ENCODE peak calls at places on chromosomes 5 and 9, in nine cellular contexts. One of them, this sample, is unnamed.
A peak's percentile ranks its signal among the peaks of the same experiment; 100 is the strongest.

GRCh38 chr5:166340039-166340438 is 1951.4 kb upstream of the WWC1 start:
- DNase-seq in astrocyte of the spinal cord: no peak
- DNase-seq in neural crest cell: no peak
- DNase-seq in tibial nerve: no peak
- DNase-seq in mucosa of descending colon: no peak
- DNase-seq in foreskin fibroblast: no peak
- DNase-seq in B cell: no peak
- DNase-seq in heart left ventricle: no peak
- DNase-seq in HFF-Myc: no peak
- DNase-seq in this sample: no peak

GRCh38 chr9:97735070-97735600 is 38.0 kb upstream of the XPA start:
- DNase-seq in astrocyte of the spinal cord: no peak
- DNase-seq in neural crest cell: no peak
- DNase-seq in tibial nerve: no peak
- DNase-seq in mucosa of descending colon: no peak
- DNase-seq in foreskin fibroblast: no peak
- DNase-seq in B cell: no peak
- DNase-seq in heart left ventricle: no peak
- DNase-seq in HFF-Myc: no peak
- DNase-seq in this sample: no peak

GRCh38 chr5:138716456-138716924 is 36.7 kb upstream of the CTNNA1 start:
- DNase-seq in astrocyte of the spinal cord: peak; percentile 29
- DNase-seq in neural crest cell: no peak
- DNase-seq in tibial nerve: no peak
- DNase-seq in mucosa of descending colon: no peak
- DNase-seq in foreskin fibroblast: no peak
- DNase-seq in B cell: no peak
- DNase-seq in heart left ventricle: no peak
- DNase-seq in HFF-Myc: peak; percentile 4
- DNase-seq in this sample: peak; percentile 33

GRCh38 chr5:123505633-123506032 is 6.3 kb upstream of the CSNK1G3 start:
- DNase-seq in astrocyte of the spinal cord: no peak
- DNase-seq in neural crest cell: no peak
- DNase-seq in tibial nerve: no peak
- DNase-seq in mucosa of descending colon: peak; percentile 45
- DNase-seq in foreskin fibroblast: no peak
- DNase-seq in B cell: no peak
- DNase-seq in heart left ventricle: no peak
- DNase-seq in HFF-Myc: no peak
- DNase-seq in this sample: peak; percentile 35

GRCh38 chr9:129027685-129028191 is 393 bp downstream of the SH3GLB2 start:
- DNase-seq in astrocyte of the spinal cord: no peak
- DNase-seq in neural crest cell: no peak
- DNase-seq in tibial nerve: no peak
- DNase-seq in mucosa of descending colon: peak; percentile 64
- DNase-seq in foreskin fibroblast: no peak
- DNase-seq in B cell: peak; percentile 82
- DNase-seq in heart left ventricle: peak; percentile 27
- DNase-seq in HFF-Myc: no peak
- DNase-seq in this sample: no peak

GRCh38 chr9:21031091-21031817 is at the start of gene HACD4:
- DNase-seq in astrocyte of the spinal cord: peak; percentile 37
- DNase-seq in neural crest cell: peak; percentile 26
- DNase-seq in tibial nerve: peak; percentile 26
- DNase-seq in mucosa of descending colon: peak; percentile 58
- DNase-seq in foreskin fibroblast: peak; percentile 42
- DNase-seq in B cell: peak; percentile 66
- DNase-seq in heart left ventricle: peak; percentile 48
- DNase-seq in HFF-Myc: no peak
- DNase-seq in this sample: peak; percentile 61

GRCh38 chr5:176894298-176894697 is 4.8 kb downstream of the HK3 start:
- DNase-seq in astrocyte of the spinal cord: no peak
- DNase-seq in neural crest cell: no peak
- DNase-seq in tibial nerve: no peak
- DNase-seq in mucosa of descending colon: no peak
- DNase-seq in foreskin fibroblast: no peak
- DNase-seq in B cell: no peak
- DNase-seq in heart left ventricle: no peak
- DNase-seq in HFF-Myc: no peak
- DNase-seq in this sample: no peak

GRCh38 chr5:123805300-123805699 is 293.3 kb downstream of the CSNK1G3 start:
- DNase-seq in astrocyte of the spinal cord: no peak
- DNase-seq in neural crest cell: no peak
- DNase-seq in tibial nerve: no peak
- DNase-seq in mucosa of descending colon: no peak
- DNase-seq in foreskin fibroblast: no peak
- DNase-seq in B cell: no peak
- DNase-seq in heart left ventricle: no peak
- DNase-seq in HFF-Myc: no peak
- DNase-seq in this sample: no peak

GRCh38 chr5:112668016-112668415 is 69.7 kb upstream of the APC start:
- DNase-seq in astrocyte of the spinal cord: no peak
- DNase-seq in neural crest cell: no peak
- DNase-seq in tibial nerve: no peak
- DNase-seq in mucosa of descending colon: no peak
- DNase-seq in foreskin fibroblast: no peak
- DNase-seq in B cell: no peak
- DNase-seq in heart left ventricle: no peak
- DNase-seq in HFF-Myc: no peak
- DNase-seq in this sample: no peak

GRCh38 chr5:58235279-58235678 is 224.6 kb downstream of the PLK2 start:
- DNase-seq in astrocyte of the spinal cord: no peak
- DNase-seq in neural crest cell: no peak
- DNase-seq in tibial nerve: peak; percentile 22
- DNase-seq in mucosa of descending colon: no peak
- DNase-seq in foreskin fibroblast: peak; percentile 42
- DNase-seq in B cell: no peak
- DNase-seq in heart left ventricle: no peak
- DNase-seq in HFF-Myc: no peak
- DNase-seq in this sample: no peak

GRCh38 chr5:178766936-178767912 is 36.8 kb upstream of the ZNF354A start:
- DNase-seq in astrocyte of the spinal cord: no peak
- DNase-seq in neural crest cell: no peak
- DNase-seq in tibial nerve: no peak
- DNase-seq in mucosa of descending colon: no peak
- DNase-seq in foreskin fibroblast: no peak
- DNase-seq in B cell: no peak
- DNase-seq in heart left ventricle: no peak
- DNase-seq in HFF-Myc: no peak
- DNase-seq in this sample: peak; percentile 10
- TF ChIP-seq CTCF in astrocyte of the spinal cord: no peak
- TF ChIP-seq CTCF in neural crest cell: no peak
- TF ChIP-seq CTCF in tibial nerve: no peak
- TF ChIP-seq CTCF in mucosa of descending colon: no peak
- TF ChIP-seq CTCF in foreskin fibroblast: no peak
- TF ChIP-seq CTCF in B cell: no peak
- TF ChIP-seq CTCF in heart left ventricle: no peak
- TF ChIP-seq CTCF in HFF-Myc: no peak
- TF ChIP-seq CTCF in this sample: peak; percentile 39

DNA sequence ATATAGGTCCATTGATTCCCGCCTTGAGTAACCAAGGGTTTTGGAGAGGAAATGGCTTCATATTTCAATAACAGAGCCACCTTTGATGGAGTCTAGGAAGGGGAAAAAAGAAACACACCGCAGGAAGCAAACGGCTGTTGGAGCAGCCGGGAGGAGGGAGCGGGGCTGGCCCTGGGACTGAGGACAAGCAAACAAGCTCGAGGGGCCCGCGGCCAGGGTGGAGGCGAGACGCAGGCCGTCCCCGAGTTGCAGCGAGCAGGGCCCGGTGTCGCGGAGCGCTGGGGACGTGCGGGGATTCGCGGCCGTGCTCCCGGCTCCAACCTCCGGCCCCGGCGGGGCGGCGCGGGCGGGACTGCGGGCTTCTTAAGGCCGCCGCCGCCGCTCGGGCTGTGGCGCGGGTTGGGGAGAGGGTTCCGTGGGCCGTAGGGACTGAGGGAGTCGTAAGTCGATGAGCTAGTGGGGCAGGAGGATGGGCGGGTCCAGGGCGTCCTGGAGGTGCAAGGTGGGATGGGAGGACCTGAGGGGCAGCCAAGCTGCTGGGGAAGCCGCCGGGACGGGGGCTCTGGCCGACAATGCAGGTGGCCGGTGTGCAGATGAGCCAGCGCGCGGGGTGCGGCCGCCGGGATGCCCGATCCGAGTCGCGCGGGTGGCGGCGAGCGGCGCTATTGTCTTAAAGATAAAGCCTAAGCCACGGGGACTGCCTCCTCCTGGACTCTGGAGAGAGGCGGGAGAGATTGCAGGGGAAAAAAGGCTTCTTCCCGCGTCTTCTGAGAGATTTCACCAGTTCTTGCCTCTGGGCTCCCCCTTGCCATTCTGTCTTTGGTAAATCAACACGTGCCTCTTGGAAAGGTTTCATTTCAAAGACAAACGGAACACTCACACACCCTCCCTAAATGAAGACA is 1.5 kb upstream of the HAPLN1 start:
- DNase-seq in astrocyte of the spinal cord: peak; percentile 88
- DNase-seq in neural crest cell: peak; percentile 65
- DNase-seq in tibial nerve: peak; percentile 33
- DNase-seq in mucosa of descending colon: peak; percentile 91
- DNase-seq in foreskin fibroblast: peak; percentile 11
- DNase-seq in B cell: no peak
- DNase-seq in heart left ventricle: peak; percentile 48
- DNase-seq in HFF-Myc: no peak
- DNase-seq in this sample: peak; percentile 92
- TF ChIP-seq CTCF in astrocyte of the spinal cord: peak; percentile 62
- TF ChIP-seq CTCF in neural crest cell: peak; percentile 63
- TF ChIP-seq CTCF in tibial nerve: peak; percentile 25
- TF ChIP-seq CTCF in mucosa of descending colon: peak; percentile 27
- TF ChIP-seq CTCF in foreskin fibroblast: peak; percentile 56
- TF ChIP-seq CTCF in B cell: no peak
- TF ChIP-seq CTCF in heart left ventricle: peak; percentile 43
- TF ChIP-seq CTCF in HFF-Myc: peak; percentile 44
- TF ChIP-seq CTCF in this sample: peak; percentile 57

DNA sequence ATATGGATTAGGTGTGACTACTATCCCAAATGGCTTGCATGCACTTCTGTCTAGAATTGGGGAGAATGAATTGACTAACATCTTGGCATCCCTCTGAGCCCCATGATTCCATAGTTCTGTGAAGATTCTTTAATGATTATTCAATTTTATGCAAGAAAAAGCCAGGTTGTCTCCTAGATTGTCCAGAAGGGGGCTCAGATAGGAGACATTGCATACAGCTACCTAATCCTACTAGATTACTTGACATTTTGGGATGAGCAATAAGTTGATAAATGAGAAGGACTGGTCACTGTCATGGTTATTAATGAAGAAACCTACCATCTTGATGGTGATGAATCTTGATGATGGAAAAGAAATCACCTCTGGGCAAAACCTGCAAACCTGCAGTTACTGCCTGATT is 117.0 kb downstream of the CARTPT start:
- DNase-seq in astrocyte of the spinal cord: peak; percentile 13
- DNase-seq in neural crest cell: no peak
- DNase-seq in tibial nerve: no peak
- DNase-seq in mucosa of descending colon: no peak
- DNase-seq in foreskin fibroblast: peak; percentile 8
- DNase-seq in B cell: no peak
- DNase-seq in heart left ventricle: no peak
- DNase-seq in HFF-Myc: no peak
- DNase-seq in this sample: no peak
- TF ChIP-seq CTCF in astrocyte of the spinal cord: peak; percentile 52
- TF ChIP-seq CTCF in neural crest cell: peak; percentile 58
- TF ChIP-seq CTCF in tibial nerve: no peak
- TF ChIP-seq CTCF in mucosa of descending colon: no peak
- TF ChIP-seq CTCF in foreskin fibroblast: peak; percentile 29
- TF ChIP-seq CTCF in B cell: no peak
- TF ChIP-seq CTCF in heart left ventricle: peak; percentile 7
- TF ChIP-seq CTCF in HFF-Myc: no peak
- TF ChIP-seq CTCF in this sample: peak; percentile 32

GRCh38 chr9:137304383-137305059 is 2.5 kb upstream of the NRARP start:
- DNase-seq in astrocyte of the spinal cord: no peak
- DNase-seq in neural crest cell: no peak
- DNase-seq in tibial nerve: no peak
- DNase-seq in mucosa of descending colon: peak; percentile 50
- DNase-seq in foreskin fibroblast: no peak
- DNase-seq in B cell: no peak
- DNase-seq in heart left ventricle: peak; percentile 16
- DNase-seq in HFF-Myc: no peak
- DNase-seq in this sample: peak; percentile 27
- TF ChIP-seq CTCF in astrocyte of the spinal cord: no peak
- TF ChIP-seq CTCF in neural crest cell: peak; percentile 28
- TF ChIP-seq CTCF in tibial nerve: no peak
- TF ChIP-seq CTCF in mucosa of descending colon: no peak
- TF ChIP-seq CTCF in foreskin fibroblast: peak; percentile 10
- TF ChIP-seq CTCF in B cell: no peak
- TF ChIP-seq CTCF in heart left ventricle: no peak
- TF ChIP-seq CTCF in HFF-Myc: peak; percentile 8
- TF ChIP-seq CTCF in this sample: no peak